ENCODE peak calls at places on chromosomes 4 and X, in four cellular contexts. One of them, this sample, is unnamed.

GRCh38 chrX:42462917-42463316 is 315.0 kb downstream of the PPP1R2C start:
- DNase-seq in activated T-helper 1 cell treated with Interleukin-2 at 50 U/mL for 16 hours: no peak
- DNase-seq in smooth muscle cell of the brain vasculature: no peak
- DNase-seq in activated effector memory CD4-positive, alpha-beta T cell treated with anti-CD3 and anti-CD28 coated beads, Interleukin-2, amount 50 U/mL, for 16 hours: no peak
- DNase-seq in this sample: no peak

GRCh38 chrX:123077671-123078070 is 106.4 kb upstream of the GRIA3 start:
- DNase-seq in activated T-helper 1 cell treated with Interleukin-2 at 50 U/mL for 16 hours: no peak
- DNase-seq in smooth muscle cell of the brain vasculature: no peak
- DNase-seq in activated effector memory CD4-positive, alpha-beta T cell treated with anti-CD3 and anti-CD28 coated beads, Interleukin-2, amount 50 U/mL, for 16 hours: no peak
- DNase-seq in this sample: no peak

GRCh38 chr4:103626296-103626695 is 93.5 kb downstream of the TACR3 start:
- DNase-seq in activated T-helper 1 cell treated with Interleukin-2 at 50 U/mL for 16 hours: no peak
- DNase-seq in smooth muscle cell of the brain vasculature: no peak
- DNase-seq in activated effector memory CD4-positive, alpha-beta T cell treated with anti-CD3 and anti-CD28 coated beads, Interleukin-2, amount 50 U/mL, for 16 hours: no peak
- DNase-seq in this sample: no peak

GRCh38 chr4:163493643-163494359 is 689 bp upstream of the TMA16 start:
- DNase-seq in activated T-helper 1 cell treated with Interleukin-2 at 50 U/mL for 16 hours: no peak
- DNase-seq in smooth muscle cell of the brain vasculature: no peak
- DNase-seq in activated effector memory CD4-positive, alpha-beta T cell treated with anti-CD3 and anti-CD28 coated beads, Interleukin-2, amount 50 U/mL, for 16 hours: no peak
- DNase-seq in this sample: no peak

GRCh38 chr4:5462896-5463295 is 245.5 kb downstream of the EVC2 start:
- DNase-seq in activated T-helper 1 cell treated with Interleukin-2 at 50 U/mL for 16 hours: no peak
- DNase-seq in smooth muscle cell of the brain vasculature: no peak
- DNase-seq in activated effector memory CD4-positive, alpha-beta T cell treated with anti-CD3 and anti-CD28 coated beads, Interleukin-2, amount 50 U/mL, for 16 hours: no peak
- DNase-seq in this sample: no peak

GRCh38 chr4:24559889-24560288 is 24.5 kb downstream of the DHX15 start:
- DNase-seq in activated T-helper 1 cell treated with Interleukin-2 at 50 U/mL for 16 hours: no peak
- DNase-seq in smooth muscle cell of the brain vasculature: no peak
- DNase-seq in activated effector memory CD4-positive, alpha-beta T cell treated with anti-CD3 and anti-CD28 coated beads, Interleukin-2, amount 50 U/mL, for 16 hours: no peak
- DNase-seq in this sample: no peak

GRCh38 chr4:101791189-101791572 is 651 bp downstream of the BANK1 start:
- DNase-seq in activated T-helper 1 cell treated with Interleukin-2 at 50 U/mL for 16 hours: no peak
- DNase-seq in smooth muscle cell of the brain vasculature: no peak
- DNase-seq in activated effector memory CD4-positive, alpha-beta T cell treated with anti-CD3 and anti-CD28 coated beads, Interleukin-2, amount 50 U/mL, for 16 hours: no peak
- DNase-seq in this sample: no peak

GRCh38 chr4:7541414-7541810 is 106.7 kb upstream of the PSAPL1 start:
- DNase-seq in activated T-helper 1 cell treated with Interleukin-2 at 50 U/mL for 16 hours: no peak
- DNase-seq in smooth muscle cell of the brain vasculature: no peak
- DNase-seq in activated effector memory CD4-positive, alpha-beta T cell treated with anti-CD3 and anti-CD28 coated beads, Interleukin-2, amount 50 U/mL, for 16 hours: no peak
- DNase-seq in this sample: no peak

GRCh38 chrX:141903400-141904155 is at the start of gene MAGEC1:
- DNase-seq in activated T-helper 1 cell treated with Interleukin-2 at 50 U/mL for 16 hours: no peak
- DNase-seq in smooth muscle cell of the brain vasculature: no peak
- DNase-seq in activated effector memory CD4-positive, alpha-beta T cell treated with anti-CD3 and anti-CD28 coated beads, Interleukin-2, amount 50 U/mL, for 16 hours: no peak
- DNase-seq in this sample: no peak

GRCh38 chrX:11188664-11189063 is 77.5 kb downstream of the HCCS start:
- DNase-seq in activated T-helper 1 cell treated with Interleukin-2 at 50 U/mL for 16 hours: no peak
- DNase-seq in smooth muscle cell of the brain vasculature: no peak
- DNase-seq in activated effector memory CD4-positive, alpha-beta T cell treated with anti-CD3 and anti-CD28 coated beads, Interleukin-2, amount 50 U/mL, for 16 hours: no peak
- DNase-seq in this sample: no peak